ENCODE peak calls at places on chromosomes 16 and 17, in eight cellular contexts. R, N, Q, M, S, T, D and Y are unnamed samples.

GRCh38 chr17:61556224-61557188 is 34.5 kb downstream of the NACA2 start:
- DNase-seq in R (no peak), N (no peak), Q (peak; percentile 25), M (no peak), S (no peak), T (no peak), D (no peak), Y (no peak)

GRCh38 chr17:81858170-81858966 is 2.0 kb downstream of the P4HB start:
- DNase-seq in R (no peak), N (no peak), Q (no peak), M (no peak), S (peak; percentile 57), T (no peak), D (no peak), Y (no peak)

GRCh38 chr17:76368545-76368944 is 14.8 kb upstream of the PRPSAP1 start:
- DNase-seq in R (no peak), N (no peak), Q (no peak), M (no peak), S (no peak), T (no peak), D (no peak), Y (no peak)

GRCh38 chr17:39618252-39618913 is 8.4 kb upstream of the PPP1R1B start:
- DNase-seq in R (no peak), N (no peak), Q (no peak), M (no peak), S (no peak), T (no peak), D (no peak), Y (no peak)

GRCh38 chr17:29158515-29159275 is 21.5 kb downstream of the MYO18A start:
- DNase-seq in R (no peak), N (peak; percentile 60), Q (no peak), M (no peak), S (peak; percentile 56), T (no peak), D (no peak), Y (peak; percentile 88)

GRCh38 chr17:78796134-78796900 is 14.2 kb upstream of the CYTH1 start:
- DNase-seq in R (no peak), N (peak; percentile 54), Q (peak; percentile 73), M (no peak), S (no peak), T (peak; percentile 52), D (no peak), Y (no peak)

GRCh38 chr17:16909887-16910286 is 62.0 kb downstream of the TNFRSF13B start:
- DNase-seq in R (no peak), N (no peak), Q (no peak), M (no peak), S (no peak), T (no peak), D (no peak), Y (no peak)

GRCh38 chr17:74485012-74485743 is 18.7 kb downstream of the CD300A start:
- DNase-seq in R (no peak), N (no peak), Q (no peak), M (no peak), S (no peak), T (peak; percentile 8), D (no peak), Y (no peak)

GRCh38 chr17:50908860-50909764 is 43.0 kb upstream of the TOB1 start:
- DNase-seq in R (no peak), N (peak; percentile 79), Q (peak; percentile 91), M (no peak), S (peak; percentile 96), T (peak; percentile 95), D (no peak), Y (no peak)

GRCh38 chr16:2054543-2055245 is 6.9 kb downstream of the TSC2 start:
- DNase-seq in R (no peak), N (no peak), Q (no peak), M (no peak), S (peak; percentile 89), T (peak; percentile 93), D (no peak), Y (no peak)

GRCh38 chr17:69492410-69493071 is 78.0 kb downstream of the MAP2K6 start:
- DNase-seq in R (no peak), N (no peak), Q (no peak), M (no peak), S (no peak), T (no peak), D (no peak), Y (peak; percentile 71)

DNA sequence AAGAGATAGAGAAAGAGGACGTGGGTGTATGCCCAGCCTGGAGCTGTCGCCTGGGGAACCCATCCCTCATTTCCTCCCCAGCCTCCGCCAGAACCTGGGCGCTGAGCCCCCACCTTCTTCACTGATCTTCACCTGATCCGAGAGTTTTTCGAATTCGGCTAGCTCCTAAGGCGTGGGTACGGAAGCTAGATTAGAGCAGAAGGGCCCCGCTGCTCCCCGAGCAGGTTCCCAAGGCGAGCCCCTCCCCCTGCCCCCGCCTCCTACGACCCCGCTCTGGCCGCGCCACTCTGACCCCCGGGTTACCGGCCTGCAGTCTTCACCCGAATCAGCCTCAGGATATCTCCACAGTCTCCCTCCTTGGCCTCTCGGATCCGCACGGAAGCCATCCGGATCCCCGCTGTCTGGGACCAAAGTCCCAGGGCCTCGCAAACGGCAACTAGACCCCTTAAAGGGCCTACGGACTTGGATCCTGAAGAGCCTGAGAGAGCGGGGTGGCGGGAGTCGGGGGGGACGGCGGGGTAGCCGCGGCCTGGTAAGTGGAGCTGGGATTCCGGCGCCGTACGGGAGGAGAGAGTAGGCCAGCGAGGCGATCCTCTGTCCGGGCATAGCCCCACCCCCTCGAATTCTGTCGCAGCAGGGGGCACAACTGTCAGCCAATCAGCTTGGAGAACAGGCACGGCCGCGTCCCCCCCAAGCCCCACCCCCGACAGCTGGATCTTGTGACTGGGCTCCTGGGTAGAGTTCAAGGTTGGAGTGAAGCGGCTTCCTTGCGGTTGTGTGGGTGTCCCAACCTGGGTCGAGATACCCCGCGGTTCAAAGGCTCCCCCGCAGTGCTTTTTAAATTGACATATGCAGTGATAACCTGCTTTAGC is at the start of gene SAT2:
- DNase-seq in R (peak; percentile 100), N (peak; percentile 96), Q (peak; percentile 94), M (peak; percentile 95), S (peak; percentile 96), T (peak; percentile 93), D (peak; percentile 97), Y (peak; percentile 77)
- TF ChIP-seq POLR2A in R (peak; percentile 62), N (peak; percentile 8), Q (peak; percentile 88), M (peak; percentile 86), S (peak; percentile 93), T (no peak), D (peak; percentile 49), Y (peak; percentile 74)

GRCh38 chr17:48577330-48577945 is 712 bp downstream of the HOXB4 start:
- DNase-seq in R (no peak), N (no peak), Q (no peak), M (peak; percentile 46), S (no peak), T (no peak), D (no peak), Y (no peak)

GRCh38 chr17:48576479-48577309 is 1.5 kb downstream of the HOXB4 start:
- DNase-seq in R (no peak), N (no peak), Q (no peak), M (no peak), S (no peak), T (no peak), D (no peak), Y (no peak)

GRCh38 chr17:48577946-48578615 is at the start of gene HOXB4:
- DNase-seq in R (peak; percentile 76), N (peak; percentile 91), Q (no peak), M (peak; percentile 73), S (no peak), T (peak; percentile 59), D (peak; percentile 71), Y (no peak)

GRCh38 chr17:48579738-48580543 is 1.8 kb upstream of the HOXB4 start:
- DNase-seq in R (no peak), N (no peak), Q (no peak), M (no peak), S (no peak), T (no peak), D (no peak), Y (no peak)

DNA sequence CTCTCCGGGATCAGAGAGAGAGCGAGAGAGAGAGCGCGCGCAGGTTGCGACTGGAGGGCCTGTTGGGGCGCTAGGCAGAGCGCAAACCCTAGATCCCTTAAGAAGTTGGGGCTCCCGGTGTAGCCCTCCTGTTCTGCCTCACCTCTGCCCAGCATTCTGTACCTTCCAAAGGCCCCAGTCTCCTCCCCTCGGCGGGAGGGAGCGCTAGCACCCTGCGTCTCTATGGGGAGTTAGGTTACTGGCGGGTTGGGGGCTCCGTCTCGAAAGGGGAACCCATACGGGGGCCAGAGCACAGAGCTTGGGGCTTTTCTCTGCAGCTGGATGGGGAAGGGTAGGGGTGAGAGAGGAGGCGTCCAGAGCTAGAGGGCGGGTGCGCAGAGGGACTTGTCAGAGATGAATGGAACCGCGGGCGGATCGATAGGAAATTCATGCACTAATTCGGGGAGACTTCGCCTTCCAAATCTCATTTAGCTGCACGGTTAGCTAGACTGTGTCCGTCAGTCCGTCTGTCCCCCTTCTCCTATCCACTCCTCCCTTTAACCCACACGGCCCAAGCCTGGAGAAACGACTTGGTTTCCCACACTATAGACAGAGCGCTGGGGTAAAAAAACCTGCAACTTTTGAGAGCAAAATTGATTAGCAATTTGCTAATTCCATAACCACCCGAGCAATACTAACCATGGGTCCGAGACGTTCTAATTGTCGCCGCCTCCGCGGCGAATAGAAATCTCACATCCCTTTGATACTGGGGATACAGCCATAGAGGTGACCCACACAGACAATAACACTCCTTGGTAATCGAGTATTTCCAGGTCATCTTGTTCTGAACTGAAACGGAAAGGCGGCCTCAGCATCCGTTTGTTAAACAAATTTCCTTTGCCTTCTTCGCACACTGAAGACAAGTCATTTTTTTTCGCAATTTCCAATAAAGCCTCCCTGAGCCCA is 738 bp upstream of the HOXB4 start:
- DNase-seq in R (peak; percentile 55), N (no peak), Q (no peak), M (no peak), S (no peak), T (no peak), D (no peak), Y (no peak)
- TF ChIP-seq POLR2A in R (peak; percentile 15), N (no peak), Q (no peak), M (no peak), S (no peak), T (no peak), D (no peak), Y (no peak)

GRCh38 chr16:57926041-57926440 is 44.9 kb downstream of the CNGB1 start:
- DNase-seq in R (no peak), N (no peak), Q (no peak), M (no peak), S (no peak), T (no peak), D (no peak), Y (no peak)
- TF ChIP-seq POLR2A in R (no peak), N (no peak), Q (no peak), M (no peak), S (no peak), T (no peak), D (no peak), Y (no peak)

GRCh38 chr16:85611205-85611454 is 2.0 kb upstream of the GSE1 start:
- DNase-seq in R (no peak), N (peak; percentile 88), Q (no peak), M (peak; percentile 73), S (no peak), T (no peak), D (no peak), Y (no peak)

GRCh38 chr16:85611455-85612190 is 1.5 kb upstream of the GSE1 start:
- DNase-seq in R (no peak), N (peak; percentile 89), Q (peak; percentile 87), M (peak; percentile 92), S (peak; percentile 94), T (peak; percentile 91), D (no peak), Y (peak; percentile 83)

GRCh38 chr16:85613609-85614337 is 651 bp downstream of the GSE1 start:
- DNase-seq in R (no peak), N (peak; percentile 87), Q (peak; percentile 42), M (peak; percentile 69), S (peak; percentile 66), T (peak; percentile 55), D (no peak), Y (no peak)

GRCh38 chr16:85612801-85613608 is at the start of gene GSE1:
- DNase-seq in R (peak; percentile 91), N (peak; percentile 93), Q (peak; percentile 99), M (peak; percentile 94), S (peak; percentile 99), T (peak; percentile 99), D (peak; percentile 92), Y (peak; percentile 86)

GRCh38 chr16:85612191-85612800 is 826 bp upstream of the GSE1 start:
- DNase-seq in R (no peak), N (peak; percentile 83), Q (peak; percentile 87), M (peak; percentile 85), S (peak; percentile 95), T (peak; percentile 88), D (no peak), Y (peak; percentile 93)
- TF ChIP-seq POLR2A in R (no peak), N (no peak), Q (peak; percentile 15), M (peak; percentile 81), S (peak; percentile 80), T (no peak), D (no peak), Y (peak; percentile 35)